ENCODE peak calls at places on chromosomes 13 and 19, in seven cellular contexts. W is DND-41; L is neuronal stem cell; J is HL-60; N is head of caudate nucleus; D is effector CD4-positive, alpha-beta T cell; Z is anterior cingulate cortex. E is an unnamed sample.

GRCh38 chr19:35882074-35882832 is 13.9 kb downstream of the APLP1 start:
- DNase-seq in J (no peak), W (peak; percentile 43), L (no peak), N (no peak), Z (no peak), D (peak; percentile 32), E (peak; percentile 80)

GRCh38 chr19:2740314-2740656 is 468 bp upstream of the SLC39A3 start:
- DNase-seq in N (no peak), Z (no peak), D (no peak), W (no peak), J (no peak), L (no peak), E (no peak)

GRCh38 chr19:29714953-29715694 is at the start of gene C19orf12:
- DNase-seq in D (peak; percentile 23), J (peak; percentile 56), L (peak; percentile 40), Z (no peak), W (peak; percentile 70), N (peak; percentile 83), E (peak; percentile 84)

GRCh38 chr13:30870049-30870884 is 35.8 kb upstream of the MEDAG start:
- DNase-seq in Z (no peak), J (no peak), W (peak; percentile 75), L (peak; percentile 42), N (no peak), D (no peak), E (no peak)

GRCh38 chr19:6613711-6614110 is 22.8 kb upstream of the CD70 start:
- DNase-seq in D (no peak), L (no peak), J (peak; percentile 49), Z (no peak), N (no peak), W (no peak), E (no peak)

GRCh38 chr19:1431759-1432506 is 6.3 kb upstream of the RPS15 start:
- DNase-seq in L (no peak), W (no peak), J (no peak), D (no peak), Z (no peak), N (no peak), E (no peak)

GRCh38 chr19:55857149-55857548 is 20.8 kb downstream of the NLRP4 start:
- DNase-seq in N (no peak), D (no peak), L (no peak), Z (no peak), J (no peak), W (no peak), E (no peak)

GRCh38 chr19:51111606-51112005 is 3.4 kb upstream of the CTU1 start:
- DNase-seq in W (no peak), N (no peak), L (no peak), Z (no peak), J (no peak), D (no peak), E (no peak)

GRCh38 chr19:1754651-1755466 is 1.6 kb downstream of the ONECUT3 start:
- DNase-seq in D (no peak), N (no peak), Z (no peak), J (peak; percentile 30), W (no peak), L (no peak), E (no peak)

GRCh38 chr13:90928109-90928508 is 419.4 kb upstream of the MIR17HG start:
- DNase-seq in D (no peak), N (no peak), Z (no peak), W (no peak), J (no peak), L (no peak), E (no peak)

GRCh38 chr19:33438987-33439781 is 65.7 kb downstream of the CEBPG start:
- DNase-seq in W (no peak), J (no peak), L (no peak), D (no peak), N (no peak), Z (no peak), E (no peak)

GRCh38 chr13:74132768-74133656 is 1.2 kb downstream of the KLF12 start:
- DNase-seq in D (peak; percentile 28), L (peak; percentile 24), J (no peak), N (peak; percentile 57), Z (no peak), W (peak; percentile 49), E (peak; percentile 21)

GRCh38 chr13:70297219-70297618 is 189.0 kb upstream of the KLHL1 start:
- DNase-seq in W (no peak), N (no peak), Z (no peak), L (no peak), J (no peak), D (no peak), E (no peak)

GRCh38 chr19:5407356-5407755 is 47.9 kb upstream of the ZNRF4 start:
- DNase-seq in W (no peak), D (no peak), L (no peak), J (no peak), N (no peak), Z (no peak), E (no peak)

GRCh38 chr13:40115456-40115855 is 460.0 kb downstream of the COG6 start:
- DNase-seq in Z (no peak), J (no peak), L (no peak), W (no peak), N (no peak), D (no peak), E (no peak)

GRCh38 chr19:44696939-44697669 is 1.8 kb upstream of the CEACAM16 start:
- DNase-seq in L (no peak), D (no peak), Z (no peak), J (no peak), N (no peak), W (no peak), E (no peak)

GRCh38 chr19:37095859-37096258 is 17.6 kb downstream of the ZNF420 start:
- DNase-seq in J (no peak), D (no peak), W (no peak), Z (no peak), L (no peak), N (no peak), E (no peak)

GRCh38 chr13:44474122-44474910 is 100.7 kb downstream of the SERP2 start:
- DNase-seq in Z (no peak), L (no peak), D (no peak), N (no peak), J (no peak), W (no peak), E (no peak)

GRCh38 chr19:47641891-47642485 is 33.1 kb downstream of the BICRA start:
- DNase-seq in W (no peak), Z (no peak), J (peak; percentile 21), D (no peak), L (no peak), N (no peak), E (no peak)

GRCh38 chr19:36524617-36525016 is 3.5 kb downstream of the ZNF260 start:
- DNase-seq in J (no peak), Z (no peak), N (no peak), D (no peak), L (no peak), W (no peak), E (no peak)

GRCh38 chr19:23823952-23824389 is 65.3 kb upstream of the ZNF681 start:
- DNase-seq in L (peak; percentile 0), Z (no peak), J (peak; percentile 42), D (no peak), W (peak; percentile 61), N (no peak), E (no peak)

GRCh38 chr19:17246681-17247425 is 1.1 kb upstream of the NR2F6 start:
- DNase-seq in N (peak; percentile 48), J (no peak), D (no peak), Z (no peak), W (no peak), L (no peak), E (no peak)

GRCh38 chr19:15897738-15898276 is at the start of gene CYP4F2:
- DNase-seq in L (no peak), Z (no peak), W (no peak), J (no peak), N (no peak), D (no peak), E (no peak)

GRCh38 chr19:49689133-49690072 is at the start of gene ADM5:
- DNase-seq in L (no peak), W (no peak), J (no peak), Z (no peak), D (no peak), N (peak; percentile 82), E (peak; percentile 70)

GRCh38 chr19:18879579-18880373 is 16.2 kb downstream of the CERS1 start:
- DNase-seq in Z (no peak), J (no peak), N (no peak), W (peak; percentile 60), D (no peak), L (no peak), E (no peak)